ENCODE peak calls at places on chromosomes 5 and 9, in four cellular contexts. X is ELF-1, R is nephron progenitor cell, N is left kidney. K is an unnamed sample.

GRCh38 chr9:35051069-35051967 is 21.1 kb downstream of the VCP start:
- DNase-seq in X (peak; percentile 62), R (peak; percentile 59), N (peak; percentile 68), K (no peak)

GRCh38 chr9:114203410-114204140 is 48.2 kb downstream of the COL27A1 start:
- DNase-seq in X (no peak), R (no peak), N (no peak), K (peak; percentile 12)

GRCh38 chr5:149559712-149560111 is 8.5 kb upstream of the CSNK1A1 start:
- DNase-seq in X (no peak), R (no peak), N (no peak), K (no peak)

GRCh38 chr9:126261584-126262356 is 64.9 kb upstream of the MVB12B start:
- DNase-seq in X (no peak), R (no peak), N (no peak), K (no peak)

GRCh38 chr9:2859776-2860379 is 16.0 kb upstream of the PUM3 start:
- DNase-seq in X (peak; percentile 48), R (peak; percentile 80), N (peak; percentile 88), K (peak; percentile 5)

GRCh38 chr5:77645158-77645994 is 6.9 kb upstream of the OTP start:
- DNase-seq in X (peak; percentile 47), R (peak; percentile 78), N (peak; percentile 72), K (no peak)

GRCh38 chr5:94705427-94705826 is 87.0 kb downstream of the SLF1 start:
- DNase-seq in X (no peak), R (no peak), N (peak; percentile 22), K (no peak)

GRCh38 chr5:103298557-103298956 is 40.0 kb downstream of the MACIR start:
- DNase-seq in X (no peak), R (no peak), N (no peak), K (no peak)

GRCh38 chr5:107542831-107543231 is 127.9 kb downstream of the EFNA5 start:
- DNase-seq in X (no peak), R (no peak), N (no peak), K (no peak)

GRCh38 chr9:38362912-38363588 is 29.5 kb upstream of the ALDH1B1 start:
- DNase-seq in X (peak; percentile 69), R (peak; percentile 27), N (peak; percentile 86), K (peak; percentile 29)

GRCh38 chr5:108884736-108885135 is 137.0 kb downstream of the FER start:
- DNase-seq in X (no peak), R (no peak), N (peak; percentile 21), K (no peak)

GRCh38 chr5:124735169-124735858 is 11.1 kb downstream of the ZNF608 start:
- DNase-seq in X (peak; percentile 94), R (peak; percentile 84), N (peak; percentile 93), K (no peak)

GRCh38 chr5:51377151-51378060 is 5.8 kb upstream of the ISL1 start:
- DNase-seq in X (peak; percentile 42), R (peak; percentile 18), N (no peak), K (no peak)

GRCh38 chr5:31995011-31995410 is 179.1 kb downstream of the GOLPH3 start:
- DNase-seq in X (no peak), R (no peak), N (peak; percentile 31), K (no peak)

GRCh38 chr5:54645888-54646284 is 128.3 kb downstream of the SNX18 start:
- DNase-seq in X (no peak), R (no peak), N (no peak), K (no peak)

GRCh38 chr5:129027260-129027659 is 62.0 kb downstream of the SLC27A6 start:
- DNase-seq in X (no peak), R (no peak), N (no peak), K (no peak)

GRCh38 chr5:124905756-124906155 is 159.3 kb upstream of the ZNF608 start:
- DNase-seq in X (no peak), R (no peak), N (no peak), K (no peak)

GRCh38 chr5:80871541-80871961 is 88.6 kb upstream of the RASGRF2 start:
- DNase-seq in X (no peak), R (no peak), N (no peak), K (no peak)

GRCh38 chr9:96856363-96857286 is 2.3 kb upstream of the ZNF782 start:
- DNase-seq in X (peak; percentile 68), R (peak; percentile 70), N (peak; percentile 84), K (peak; percentile 55)

GRCh38 chr5:9453480-9454011 is 92.3 kb downstream of the SEMA5A start:
- DNase-seq in X (no peak), R (no peak), N (no peak), K (no peak)

GRCh38 chr9:711761-712523 is 129.6 kb upstream of the DMRT1 start:
- DNase-seq in X (no peak), R (no peak), N (peak; percentile 66), K (no peak)

GRCh38 chr5:92687793-92688467 is 893.1 kb downstream of the NR2F1-AS1 start:
- DNase-seq in X (peak; percentile 29), R (no peak), N (peak; percentile 86), K (no peak)

GRCh38 chr9:74277532-74277931 is 219.6 kb upstream of the RORB start:
- DNase-seq in X (no peak), R (no peak), N (no peak), K (no peak)

GRCh38 chr9:92680166-92681119 is 10.5 kb upstream of the IPPK start:
- DNase-seq in X (no peak), R (no peak), N (no peak), K (no peak)

GRCh38 chr5:150422758-150423157 is 10.0 kb upstream of the CD74 start:
- DNase-seq in X (no peak), R (no peak), N (no peak), K (no peak)

GRCh38 chr9:32384002-32384363 is 460 bp upstream of the ACO1 start:
- DNase-seq in X (peak; percentile 8), R (no peak), N (no peak), K (no peak)

GRCh38 chr5:179867476-179867875 is 8.9 kb upstream of the MRNIP start:
- DNase-seq in X (peak; percentile 31), R (peak; percentile 18), N (no peak), K (no peak)

GRCh38 chr9:37944671-37945481 is 40.9 kb upstream of the SLC25A51 start:
- DNase-seq in X (peak; percentile 89), R (no peak), N (no peak), K (no peak)

GRCh38 chr9:107340920-107341632 is 58.0 kb downstream of the RAD23B start:
- DNase-seq in X (peak; percentile 85), R (peak; percentile 82), N (peak; percentile 82), K (no peak)

GRCh38 chr9:135928074-135928730 is 20.9 kb upstream of the CAMSAP1 start:
- DNase-seq in X (no peak), R (no peak), N (no peak), K (no peak)

GRCh38 chr9:98502976-98503325 is 205.8 kb downstream of the GABBR2 start:
- DNase-seq in X (peak; percentile 74), R (peak; percentile 15), N (peak; percentile 59), K (no peak)

GRCh38 chr5:132487095-132487428 is 3.5 kb downstream of the IRF1 start:
- DNase-seq in X (no peak), R (no peak), N (no peak), K (no peak)

GRCh38 chr5:135462304-135462703 is 10.2 kb upstream of the TIFAB start:
- DNase-seq in X (peak; percentile 96), R (peak; percentile 74), N (peak; percentile 94), K (no peak)

GRCh38 chr9:124079176-124079925 is 67.8 kb downstream of the LHX2 start:
- DNase-seq in X (peak; percentile 63), R (no peak), N (no peak), K (no peak)

GRCh38 chr9:77595426-77596051 is 52.6 kb downstream of the GNA14 start:
- DNase-seq in X (no peak), R (no peak), N (peak; percentile 9), K (no peak)

K was measured in nucleus accumbens.